ENCODE peak calls at places on chromosomes 6 and 20, in eight cellular contexts. A is psoas muscle; Z is GM13977; P is dorsolateral prefrontal cortex; X is CD4-positive, alpha-beta T cell; L is fibroblast of pulmonary artery; I is AG04450; J is esophagus muscularis mucosa. R is an unnamed sample.

GRCh38 chr20:17940447-17940971 is 28.1 kb downstream of the SNX5 start:
- DNase-seq in L (no peak), A (no peak), Z (no peak), X (no peak), P (peak; percentile 58), I (no peak), J (no peak), R (no peak)

GRCh38 chr6:156822747-156823206 is 45.6 kb downstream of the ARID1B start:
- DNase-seq in J (no peak), X (no peak), I (no peak), A (no peak), P (no peak), Z (no peak), L (no peak), R (no peak)

GRCh38 chr6:135871878-135872277 is 20.4 kb downstream of the PDE7B start:
- DNase-seq in Z (no peak), L (peak; percentile 63), X (no peak), P (no peak), I (no peak), J (no peak), A (no peak), R (no peak)

GRCh38 chr6:126748141-126748540 is 370.3 kb upstream of the RSPO3 start:
- DNase-seq in A (no peak), L (no peak), X (no peak), P (no peak), I (no peak), J (no peak), Z (no peak), R (no peak)

GRCh38 chr6:1614767-1615650 is 5.3 kb downstream of the FOXC1 start:
- DNase-seq in I (no peak), J (no peak), A (no peak), L (no peak), Z (peak; percentile 84), P (no peak), X (no peak), R (peak; percentile 47)

GRCh38 chr20:21099653-21100589 is 6.2 kb downstream of the LINC00237 start:
- DNase-seq in Z (peak; percentile 64), J (peak; percentile 83), L (peak; percentile 10), A (peak; percentile 30), X (no peak), P (no peak), I (no peak), R (peak; percentile 42)

GRCh38 chr6:3739311-3739897 is 12.1 kb downstream of the PXDC1 start:
- DNase-seq in Z (no peak), A (no peak), L (no peak), P (no peak), I (no peak), J (no peak), X (no peak), R (no peak)

GRCh38 chr6:31597006-31597405 is 4.2 kb upstream of the NCR3 start:
- DNase-seq in X (peak; percentile 33), A (no peak), L (peak; percentile 55), I (no peak), Z (no peak), J (no peak), P (no peak), R (no peak)

GRCh38 chr6:125913864-125914351 is 42.7 kb upstream of the HINT3 start:
- DNase-seq in P (no peak), A (no peak), I (peak; percentile 94), Z (no peak), X (no peak), L (peak; percentile 92), J (no peak), R (no peak)

GRCh38 chr6:134795696-134796095 is 154.2 kb downstream of the ALDH8A1 start:
- DNase-seq in X (no peak), Z (no peak), J (no peak), I (no peak), A (no peak), P (no peak), L (peak; percentile 43), R (no peak)

GRCh38 chr6:81242634-81243033 is 509.8 kb downstream of the TENT5A start:
- DNase-seq in I (no peak), Z (no peak), X (no peak), J (no peak), P (no peak), A (no peak), L (no peak), R (no peak)

GRCh38 chr6:37868447-37868825 is 48.9 kb downstream of the ZFAND3 start:
- DNase-seq in X (no peak), I (no peak), P (no peak), A (no peak), J (no peak), Z (no peak), L (peak; percentile 60), R (no peak)

GRCh38 chr6:108180776-108181175 is 15.0 kb downstream of the NR2E1 start:
- DNase-seq in A (no peak), Z (no peak), I (no peak), P (no peak), L (no peak), J (no peak), X (no peak), R (no peak)

GRCh38 chr6:100856146-100856545 is 25.0 kb downstream of the ASCC3 start:
- DNase-seq in A (no peak), Z (no peak), L (no peak), J (no peak), X (no peak), P (no peak), I (no peak), R (no peak)

GRCh38 chr6:127206531-127207065 is 60.1 kb upstream of the RNF146 start:
- DNase-seq in P (no peak), X (no peak), I (no peak), J (no peak), L (peak; percentile 13), A (no peak), Z (no peak), R (no peak)

GRCh38 chr6:51303313-51303712 is 484.6 kb downstream of the TFAP2B start:
- DNase-seq in Z (no peak), J (no peak), I (no peak), L (no peak), X (no peak), P (no peak), A (no peak), R (no peak)

GRCh38 chr6:106847116-106847515 is 127.4 kb downstream of the CD24 start:
- DNase-seq in L (no peak), I (no peak), A (no peak), P (no peak), J (no peak), X (no peak), Z (no peak), R (peak; percentile 19)

GRCh38 chr6:2708456-2708855 is 42.3 kb downstream of the MYLK4 start:
- DNase-seq in J (no peak), A (no peak), X (no peak), P (no peak), I (no peak), Z (no peak), L (peak; percentile 67), R (no peak)

GRCh38 chr6:144013486-144013909 is 5.4 kb upstream of the PLAGL1 start:
- DNase-seq in X (peak; percentile 50), L (peak; percentile 88), P (peak; percentile 77), J (no peak), I (peak; percentile 43), Z (peak; percentile 54), A (peak; percentile 72), R (peak; percentile 28)

GRCh38 chr6:45366534-45366933 is 11.2 kb downstream of the SUPT3H start:
- DNase-seq in J (no peak), L (no peak), I (no peak), Z (no peak), A (no peak), X (no peak), P (no peak), R (no peak)

GRCh38 chr6:45371924-45372582 is 5.7 kb downstream of the SUPT3H start:
- DNase-seq in J (no peak), L (no peak), A (no peak), I (no peak), X (no peak), P (no peak), Z (no peak), R (no peak)

GRCh38 chr6:45367999-45368398 is 9.7 kb downstream of the SUPT3H start:
- DNase-seq in A (no peak), X (no peak), P (no peak), I (no peak), J (no peak), Z (no peak), L (no peak), R (no peak)

GRCh38 chr6:45364466-45364865 is 13.3 kb downstream of the SUPT3H start:
- DNase-seq in L (no peak), I (no peak), J (no peak), Z (no peak), P (no peak), A (no peak), X (no peak), R (no peak)

DNA sequence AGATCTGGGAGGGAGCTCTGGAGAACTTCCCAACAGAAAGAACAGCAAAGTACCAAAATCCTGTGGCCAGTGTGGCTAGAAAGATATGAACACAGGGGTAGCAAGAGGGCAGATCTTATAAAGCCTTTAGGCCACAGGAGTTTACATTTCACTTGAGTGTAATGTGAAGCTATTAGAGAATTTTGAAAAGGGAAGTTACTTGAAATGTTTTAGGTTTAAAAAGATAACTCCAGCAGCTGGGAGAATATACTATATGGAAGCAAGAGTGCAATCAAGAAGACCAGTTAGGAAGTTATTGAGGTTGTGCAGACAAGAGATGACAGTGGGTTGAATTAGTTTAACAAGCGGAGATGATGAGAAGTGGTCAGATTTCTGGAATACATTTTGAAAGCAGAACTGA is 7.9 kb downstream of the SUPT3H start:
- DNase-seq in J (no peak), I (no peak), X (no peak), Z (no peak), A (no peak), L (no peak), P (no peak), R (no peak)
- TF ChIP-seq CTCF in J (no peak), I (no peak), X (no peak), Z (no peak), A (no peak), L (no peak), P (no peak), R (no peak)

GRCh38 chr20:45926731-45927070 is 7.8 kb upstream of the PCIF1 start:
- DNase-seq in Z (no peak), X (no peak), L (no peak), J (no peak), A (no peak), P (no peak), I (no peak), R (no peak)
- TF ChIP-seq CTCF in Z (no peak), X (no peak), L (no peak), J (no peak), A (no peak), P (no peak), I (no peak), R (no peak)

GRCh38 chr6:138278326-138278725 is 60.0 kb upstream of the PBOV1 start:
- DNase-seq in X (no peak), J (no peak), P (peak; percentile 62), A (no peak), Z (no peak), L (peak; percentile 46), I (no peak), R (no peak)
- TF ChIP-seq CTCF in X (no peak), J (peak; percentile 7), P (peak; percentile 59), A (no peak), Z (no peak), L (peak; percentile 42), I (peak; percentile 31), R (no peak)

DNA sequence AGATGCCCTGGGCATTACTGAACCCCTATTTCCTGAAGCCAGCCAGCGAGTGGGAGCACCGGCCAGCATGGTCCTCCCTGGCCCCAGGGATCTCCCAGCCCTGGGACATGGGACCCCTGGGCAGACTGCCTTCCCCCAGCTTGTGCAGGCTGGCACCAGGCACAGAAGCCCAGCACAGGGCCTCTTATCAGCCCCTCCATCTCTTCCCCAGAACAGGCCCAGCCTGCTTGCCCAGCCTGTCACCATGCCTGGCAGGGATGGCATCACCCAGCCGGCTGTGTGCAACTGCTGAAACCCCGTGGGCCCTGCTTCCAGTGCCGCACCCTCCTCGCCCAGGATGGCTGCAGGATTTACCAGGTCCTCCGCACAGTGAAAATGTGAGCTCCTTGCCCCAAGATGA is 6.1 kb upstream of the OSBPL2 start:
- DNase-seq in J (no peak), A (no peak), Z (no peak), P (no peak), X (no peak), L (no peak), I (no peak), R (no peak)
- TF ChIP-seq CTCF in J (no peak), A (no peak), Z (no peak), P (no peak), X (no peak), L (no peak), I (no peak), R (no peak)

R was measured in activated B cell treated with CpG ODN at 0.5 μM for 24 hours.